ENCODE peak calls at places on chromosomes 6 and 20, in four cellular contexts. U is endothelial cell of umbilical vein, E is fibroblast of lung, A is iPS DF 6.9. R is an unnamed sample.

GRCh38 chr6:2828629-2829028 is 13.0 kb downstream of the SERPINB1 start:
- DNase-seq in U (no peak), E (no peak), A (no peak), R (no peak)

GRCh38 chr6:128808856-128809255 is 74.1 kb upstream of the LAMA2 start:
- DNase-seq in U (no peak), E (no peak), A (no peak), R (peak; percentile 74)

GRCh38 chr6:158825951-158826306 is 6.8 kb upstream of the EZR start:
- DNase-seq in U (no peak), E (no peak), A (no peak), R (no peak)

GRCh38 chr6:71473908-71474307 is 185.3 kb downstream of the OGFRL1 start:
- DNase-seq in U (peak; percentile 70), E (peak; percentile 97), A (no peak), R (peak; percentile 92)

GRCh38 chr20:51811040-51811351 is 8.7 kb upstream of the SALL4 start:
- DNase-seq in U (no peak), E (no peak), A (no peak), R (no peak)

GRCh38 chr6:37298958-37299357 is 41.0 kb upstream of the TMEM217 start:
- DNase-seq in U (no peak), E (no peak), A (no peak), R (no peak)

GRCh38 chr6:109705258-109705657 is 14.2 kb downstream of the FIG4 start:
- DNase-seq in U (peak; percentile 90), E (peak; percentile 75), A (peak; percentile 73), R (peak; percentile 82)

GRCh38 chr6:80211295-80211694 is 104.8 kb downstream of the BCKDHB start:
- DNase-seq in U (no peak), E (peak; percentile 26), A (no peak), R (no peak)

GRCh38 chr6:5746392-5747140 is 260.2 kb downstream of the NRN1 start:
- DNase-seq in U (no peak), E (no peak), A (no peak), R (no peak)

GRCh38 chr6:32529697-32530429 is at the start of gene HLA-DRB5:
- DNase-seq in U (no peak), E (no peak), A (no peak), R (no peak)

GRCh38 chr6:111657146-111657545 is 51.5 kb upstream of the TRAF3IP2 start:
- DNase-seq in U (peak; percentile 77), E (peak; percentile 75), A (no peak), R (peak; percentile 72)

GRCh38 chr6:2132416-2132815 is 113.0 kb downstream of the GMDS start:
- DNase-seq in U (peak; percentile 88), E (peak; percentile 36), A (no peak), R (peak; percentile 24)

GRCh38 chr6:35089935-35090505 is 51.1 kb downstream of the TCP11 start:
- DNase-seq in U (no peak), E (peak; percentile 94), A (no peak), R (no peak)

GRCh38 chr6:89989742-89990141 is 95.5 kb downstream of the GJA10 start:
- DNase-seq in U (no peak), E (peak; percentile 97), A (no peak), R (peak; percentile 64)

GRCh38 chr20:46348231-46348803 is 40.0 kb upstream of the CDH22 start:
- DNase-seq in U (no peak), E (no peak), A (peak; percentile 43), R (no peak)

R was measured in foreskin melanocyte.